ENCODE peak calls at places on chromosomes 16 and 17, in four cellular contexts. Z is mammary epithelial cell; V is natural killer cell; I is CD8-positive, alpha-beta T cell. B is an unnamed sample.

GRCh38 chr16:78916928-78917545 is 683.5 kb downstream of the MAF start:
- DNase-seq in Z (no peak), V (no peak), I (no peak), B (no peak)

GRCh38 chr17:68360198-68360597 is 68.9 kb downstream of the ARSG start:
- DNase-seq in Z (no peak), V (no peak), I (no peak), B (no peak)

GRCh38 chr16:28935924-28936783 is 4.4 kb downstream of the CD19 start:
- DNase-seq in Z (peak), V (peak), I (peak), B (peak)

GRCh38 chr17:65204001-65204400 is 66.8 kb downstream of the RGS9 start:
- DNase-seq in Z (no peak), V (no peak), I (no peak), B (no peak)

GRCh38 chr17:27414271-27414670 is 42.0 kb upstream of the KSR1 start:
- DNase-seq in Z (no peak), V (no peak), I (no peak), B (no peak)

GRCh38 chr17:72913315-72913714 is 179.2 kb downstream of the SLC39A11 start:
- DNase-seq in Z (no peak), V (no peak), I (no peak), B (no peak)

GRCh38 chr17:82962163-82962720 is 117.2 kb upstream of the METRNL start:
- DNase-seq in Z (no peak), V (peak), I (no peak), B (no peak)

GRCh38 chr16:20624882-20625807 is 49.0 kb upstream of the ACSM2B start:
- DNase-seq in Z (no peak), V (no peak), I (no peak), B (no peak)

GRCh38 chr16:89827383-89828198 is 684 bp upstream of the SPIRE2 start:
- DNase-seq in Z (no peak), V (no peak), I (no peak), B (no peak)

B was measured in CD4-positive, alpha-beta T cell.